ENCODE peak calls at places on chromosomes 4 and X, in five cellular contexts. O, V, Y, D and B are unnamed samples.

GRCh38 chrX:16076834-16077233 is 46.5 kb upstream of the GRPR start:
- DNase-seq in O (no peak), V (no peak), Y (no peak), D (no peak), B (no peak)

GRCh38 chrX:40088299-40088625 is 9.5 kb downstream of the BCOR start:
- DNase-seq in O (no peak), V (no peak), Y (no peak), D (no peak), B (no peak)

GRCh38 chr4:720111-720860 is 14.7 kb downstream of the PCGF3 start:
- DNase-seq in O (no peak), V (no peak), Y (no peak), D (no peak), B (no peak)

GRCh38 chrX:670596-670995 is 40.0 kb downstream of the SHOX start:
- DNase-seq in O (no peak), V (no peak), Y (no peak), D (no peak), B (no peak)

GRCh38 chr4:71498002-71498401 is 159.2 kb downstream of the SLC4A4 start:
- DNase-seq in O (no peak), V (no peak), Y (no peak), D (no peak), B (no peak)

GRCh38 chr4:107468812-107469211 is 251.2 kb downstream of the PAPSS1 start:
- DNase-seq in O (no peak), V (no peak), Y (no peak), D (no peak), B (no peak)

GRCh38 chr4:20192754-20193521 is 58.8 kb upstream of the SLIT2 start:
- DNase-seq in O (no peak), V (no peak), Y (no peak), D (no peak), B (no peak)

GRCh38 chr4:149987330-149987751 is 90.9 kb upstream of the DCLK2 start:
- DNase-seq in O (no peak), V (no peak), Y (no peak), D (no peak), B (no peak)

GRCh38 chrX:107834273-107835201 is 8.9 kb downstream of the MID2 start:
- DNase-seq in O (no peak), V (no peak), Y (no peak), D (no peak), B (no peak)

GRCh38 chrX:22652596-22652995 is 347.2 kb upstream of the DDX53 start:
- DNase-seq in O (no peak), V (no peak), Y (peak; percentile 10), D (no peak), B (no peak)

GRCh38 chr4:100347241-100347640 is 157.0 kb upstream of the DDIT4L start:
- DNase-seq in O (no peak), V (no peak), Y (no peak), D (no peak), B (no peak)

GRCh38 chrX:53116101-53116500 is 22.2 kb downstream of the KANTR start:
- DNase-seq in O (no peak), V (no peak), Y (peak; percentile 2), D (no peak), B (no peak)

GRCh38 chr4:72951628-72952027 is 117.9 kb downstream of the COX18 start:
- DNase-seq in O (no peak), V (no peak), Y (no peak), D (no peak), B (no peak)

GRCh38 chr4:40310225-40310624 is 24.9 kb upstream of the CHRNA9 start:
- DNase-seq in O (no peak), V (no peak), Y (no peak), D (no peak), B (no peak)
- TF ChIP-seq CTCF in O (no peak), V (no peak), Y (no peak), D (no peak), B (no peak)

GRCh38 chr4:125062079-125062478 is 252.7 kb upstream of the FAT4 start:
- DNase-seq in O (no peak), V (no peak), Y (no peak), D (no peak), B (no peak)
- H3K27ac ChIP-seq in O (no peak overlapping the region), V (no peak overlapping the region), Y (no peak overlapping the region), D (no peak overlapping the region), B (no peak overlapping the region)

DNA sequence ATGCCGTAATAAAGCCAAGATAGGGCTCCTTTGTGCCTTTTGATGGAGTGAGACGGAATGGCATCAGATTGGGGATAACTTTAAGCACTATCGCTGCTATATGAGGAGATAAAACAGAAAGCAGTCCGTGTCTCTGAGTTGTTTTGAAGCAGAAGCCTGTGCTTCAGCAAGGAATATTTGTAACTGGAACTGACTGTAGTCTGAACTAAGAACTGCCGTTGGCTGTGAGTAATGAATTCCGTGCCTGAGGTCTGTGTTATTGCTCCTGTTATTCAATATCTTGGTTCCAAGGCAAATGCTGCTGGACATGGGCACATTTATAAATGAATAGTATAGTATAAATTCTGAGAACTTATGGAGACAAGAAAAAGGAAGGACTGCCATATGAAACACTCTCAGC is 297.3 kb downstream of the ANKRD50 start:
- DNase-seq in O (no peak), V (no peak), Y (no peak), D (no peak), B (no peak)
- H3K4me3 ChIP-seq in O (no peak overlapping the region), V (no peak overlapping the region), Y (no peak overlapping the region), D (no peak overlapping the region), B (no peak overlapping the region)

GRCh38 chr4:52982246-52982950 is 120.3 kb downstream of the RASL11B start:
- DNase-seq in O (no peak), V (no peak), Y (peak; percentile 22), D (no peak), B (no peak)
- TF ChIP-seq CTCF in O (peak; percentile 64), V (peak; percentile 87), Y (peak; percentile 87), D (peak; percentile 80), B (peak; percentile 64)

GRCh38 chr4:98653890-98654867 is 4.2 kb downstream of the TSPAN5 start:
- DNase-seq in O (no peak), V (no peak), Y (no peak), D (no peak), B (no peak)
- H3K27ac ChIP-seq in O (no peak overlapping the region), V (no peak overlapping the region), Y (no peak overlapping the region), D (no peak overlapping the region), B (peak overlapping the region; percentile 97)

GRCh38 chr4:139763205-139763604 is 97.6 kb downstream of the MGST2 start:
- DNase-seq in O (no peak), V (no peak), Y (no peak), D (no peak), B (peak; percentile 53)
- H3K4me3 ChIP-seq in O (no peak overlapping the region), V (no peak overlapping the region), Y (no peak overlapping the region), D (peak overlapping the region; percentile 51), B (no peak overlapping the region)